ENCODE peak calls at places on chromosomes 1 and 21, in nine cellular contexts. Y is Calu3; N is ACHN; B is glutamatergic neuron; H is Kasumi-1; R is keratinocyte; F is M059J; M is activated CD4-positive, alpha-beta T cell treated with anti-CD3 and anti-CD28 coated beads, Interleukin-2, amount 50 U/mL, for 48 hours; X is AG09309. T is an unnamed sample.

GRCh38 chr1:22343456-22344426 is 107.9 kb upstream of the ZBTB40 start:
- DNase-seq in Y (no peak), N (no peak), B (no peak), H (no peak), R (no peak), F (no peak), M (no peak), X (no peak), T (no peak)

GRCh38 chr1:205009666-205010065 is 33.3 kb upstream of the CNTN2 start:
- DNase-seq in Y (no peak), N (no peak), B (no peak), H (no peak), R (no peak), F (no peak), M (no peak), X (no peak), T (no peak)

GRCh38 chr1:218353656-218354055 is 8.5 kb downstream of the TGFB2 start:
- DNase-seq in Y (no peak), N (no peak), B (no peak), H (no peak), R (no peak), F (peak; percentile 86), M (no peak), X (no peak), T (no peak)

GRCh38 chr1:192133350-192133950 is 24.8 kb upstream of the RGS18 start:
- DNase-seq in Y (no peak), N (peak; percentile 6), B (no peak), H (no peak), R (peak; percentile 4), F (peak; percentile 8), M (no peak), X (peak; percentile 11), T (no peak)

GRCh38 chr1:247146671-247147070 is 25.1 kb downstream of the ZNF124 start:
- DNase-seq in Y (no peak), N (no peak), B (no peak), H (peak; percentile 15), R (no peak), F (no peak), M (no peak), X (no peak), T (no peak)

GRCh38 chr1:95035536-95035935 is 37.2 kb downstream of the ALG14 start:
- DNase-seq in Y (no peak), N (peak; percentile 32), B (no peak), H (no peak), R (no peak), F (peak; percentile 94), M (no peak), X (peak; percentile 86), T (no peak)

GRCh38 chr1:109091196-109092193 is 931 bp downstream of the TMEM167B start:
- DNase-seq in Y (no peak), N (peak; percentile 24), B (no peak), H (peak; percentile 47), R (no peak), F (peak; percentile 71), M (no peak), X (no peak), T (no peak)

GRCh38 chr1:90835661-90836344 is 118.7 kb upstream of the BARHL2 start:
- DNase-seq in Y (no peak), N (no peak), B (peak; percentile 24), H (no peak), R (no peak), F (no peak), M (no peak), X (no peak), T (no peak)

GRCh38 chr1:21189906-21190500 is 13.3 kb upstream of the EIF4G3 start:
- DNase-seq in Y (no peak), N (no peak), B (no peak), H (no peak), R (no peak), F (no peak), M (no peak), X (no peak), T (no peak)

GRCh38 chr1:6831368-6831767 is 46.1 kb downstream of the CAMTA1 start:
- DNase-seq in Y (no peak), N (no peak), B (no peak), H (no peak), R (no peak), F (no peak), M (no peak), X (no peak), T (no peak)

GRCh38 chr21:33402011-33402979 is 918 bp upstream of the IFNGR2 start:
- DNase-seq in Y (no peak), N (no peak), B (peak; percentile 38), H (peak; percentile 72), R (no peak), F (no peak), M (peak; percentile 7), X (no peak), T (peak; percentile 60)

GRCh38 chr1:2864203-2864905 is 62.9 kb upstream of the TTC34 start:
- DNase-seq in Y (no peak), N (no peak), B (no peak), H (no peak), R (no peak), F (no peak), M (no peak), X (no peak), T (no peak)

GRCh38 chr21:37829447-37829846 is 86.8 kb downstream of the KCNJ6 start:
- DNase-seq in Y (peak; percentile 11), N (peak; percentile 58), B (no peak), H (no peak), R (no peak), F (peak; percentile 93), M (no peak), X (peak; percentile 27), T (no peak)

GRCh38 chr1:223628233-223628632 is 37.3 kb downstream of the CAPN8 start:
- DNase-seq in Y (peak; percentile 28), N (peak; percentile 42), B (peak; percentile 75), H (no peak), R (no peak), F (peak; percentile 49), M (peak; percentile 58), X (peak; percentile 1), T (peak; percentile 59)

GRCh38 chr1:160844447-160845232 is 18.0 kb downstream of the CD244 start:
- DNase-seq in Y (peak; percentile 28), N (no peak), B (no peak), H (no peak), R (no peak), F (peak; percentile 18), M (no peak), X (no peak), T (no peak)

GRCh38 chr1:91631718-91632330 is 131.2 kb downstream of the CDC7 start:
- DNase-seq in Y (no peak), N (no peak), B (no peak), H (peak; percentile 7), R (no peak), F (no peak), M (no peak), X (no peak), T (no peak)

GRCh38 chr21:42632771-42633690 is 20.4 kb upstream of the PDE9A start:
- DNase-seq in Y (no peak), N (no peak), B (no peak), H (no peak), R (no peak), F (no peak), M (no peak), X (no peak), T (no peak)

GRCh38 chr1:46401964-46402626 is 8.0 kb downstream of the FAAH start:
- DNase-seq in Y (peak; percentile 83), N (peak; percentile 39), B (no peak), H (peak; percentile 59), R (peak; percentile 70), F (peak; percentile 76), M (no peak), X (peak; percentile 96), T (peak; percentile 29)

GRCh38 chr1:36156329-36157114 is 562 bp downstream of the MAP7D1 start:
- DNase-seq in Y (peak; percentile 57), N (peak; percentile 56), B (peak; percentile 85), H (peak; percentile 51), R (no peak), F (peak; percentile 65), M (peak; percentile 71), X (no peak), T (peak; percentile 68)

GRCh38 chr1:220874201-220874655 is 5.0 kb upstream of the HLX start:
- DNase-seq in Y (peak; percentile 56), N (peak; percentile 49), B (peak; percentile 67), H (peak; percentile 61), R (no peak), F (peak; percentile 38), M (no peak), X (no peak), T (peak; percentile 34)

GRCh38 chr21:36834192-36834591 is 132.3 kb downstream of the HLCS start:
- DNase-seq in Y (no peak), N (no peak), B (no peak), H (no peak), R (no peak), F (no peak), M (no peak), X (no peak), T (no peak)

GRCh38 chr1:3668585-3669300 is 16.4 kb downstream of the TP73 start:
- DNase-seq in Y (peak; percentile 91), N (peak; percentile 2), B (peak; percentile 67), H (no peak), R (no peak), F (peak; percentile 68), M (no peak), X (no peak), T (no peak)

GRCh38 chr1:235079443-235079967 is 49.1 kb downstream of the TOMM20 start:
- DNase-seq in Y (peak; percentile 94), N (peak; percentile 39), B (no peak), H (no peak), R (peak; percentile 80), F (peak; percentile 87), M (peak; percentile 41), X (no peak), T (peak; percentile 55)

GRCh38 chr1:57927003-57927402 is 503.1 kb upstream of the DAB1 start:
- DNase-seq in Y (no peak), N (no peak), B (no peak), H (no peak), R (no peak), F (no peak), M (no peak), X (no peak), T (no peak)

GRCh38 chr1:22018583-22019559 is 17.4 kb downstream of the CELA3A start:
- DNase-seq in Y (peak; percentile 72), N (peak; percentile 81), B (peak; percentile 36), H (peak; percentile 96), R (no peak), F (peak; percentile 97), M (peak; percentile 62), X (peak; percentile 75), T (peak; percentile 38)

GRCh38 chr1:156692958-156693857 is 12.2 kb downstream of the CRABP2 start:
- DNase-seq in Y (peak; percentile 73), N (no peak), B (peak; percentile 44), H (no peak), R (no peak), F (peak; percentile 46), M (no peak), X (no peak), T (peak; percentile 55)

GRCh38 chr1:118185083-118185899 is at the start of gene SPAG17:
- DNase-seq in Y (peak; percentile 76), N (peak; percentile 92), B (peak; percentile 79), H (no peak), R (no peak), F (peak; percentile 71), M (peak; percentile 11), X (no peak), T (no peak)